ENCODE peak calls at places on chromosomes 3 and 15, in four cellular contexts. U is lung, F is brain microvascular endothelial cell, W is natural killer cell. V is an unnamed sample.

GRCh38 chr3:171327441-171328174 is 132.6 kb downstream of the TNIK start:
- DNase-seq in F (no peak), U (no peak), W (no peak), V (no peak)

GRCh38 chr3:195466251-195466650 is 23.4 kb upstream of the ACAP2 start:
- DNase-seq in W (no peak), U (no peak), F (peak), V (no peak)

GRCh38 chr3:57729339-57730039 is 26.6 kb upstream of the SLMAP start:
- DNase-seq in F (no peak), W (no peak), U (no peak), V (peak)

GRCh38 chr15:78211189-78211921 is 23.0 kb downstream of the ACSBG1 start:
- DNase-seq in U (no peak), F (no peak), W (no peak), V (no peak)

GRCh38 chr3:15948403-15948802 is 150.6 kb upstream of the ANKRD28 start:
- DNase-seq in W (no peak), F (no peak), U (no peak), V (no peak)

GRCh38 chr15:100918690-100919480 is at the start of gene LRRK1:
- DNase-seq in F (peak), W (no peak), U (no peak), V (no peak)

GRCh38 chr15:71806452-71806931 is 3.9 kb upstream of the NR2E3 start:
- DNase-seq in F (peak), W (no peak), U (no peak), V (no peak)

GRCh38 chr3:59392116-59392515 is 342.3 kb upstream of the CFAP20DC start:
- DNase-seq in U (no peak), F (no peak), W (no peak), V (no peak)

GRCh38 chr15:91469627-91470567 is 369.8 kb downstream of the SV2B start:
- DNase-seq in U (no peak), W (peak), F (no peak), V (no peak)

GRCh38 chr3:83048556-83048955 is 1287.1 kb upstream of the GBE1 start:
- DNase-seq in F (no peak), W (no peak), U (no peak), V (no peak)

GRCh38 chr3:73727117-73727802 is 102.5 kb upstream of the PDZRN3 start:
- DNase-seq in W (no peak), F (peak), U (no peak), V (no peak)

GRCh38 chr15:99485992-99486370 is 79.8 kb upstream of the MEF2A start:
- DNase-seq in U (no peak), W (no peak), F (no peak), V (no peak)

GRCh38 chr3:168025076-168025475 is 70.6 kb downstream of the GOLIM4 start:
- DNase-seq in F (no peak), U (no peak), W (no peak), V (no peak)

GRCh38 chr3:183116051-183116614 is 16.8 kb upstream of the MCCC1 start:
- DNase-seq in U (peak), F (no peak), W (no peak), V (no peak)

GRCh38 chr3:175057406-175057805 is 198.3 kb downstream of the NAALADL2 start:
- DNase-seq in W (no peak), F (no peak), U (no peak), V (no peak)

GRCh38 chr3:177781686-177782161 is 584.4 kb upstream of the TBL1XR1 start:
- DNase-seq in U (no peak), F (peak), W (no peak), V (no peak)

GRCh38 chr3:141331370-141332318 is 36.7 kb upstream of the ZBTB38 start:
- DNase-seq in W (no peak), F (peak), U (peak), V (no peak)

GRCh38 chr15:39657714-39658113 is 76.8 kb downstream of the THBS1 start:
- DNase-seq in U (no peak), F (peak), W (no peak), V (no peak)

GRCh38 chr3:15271785-15272381 is 60.5 kb downstream of the SH3BP5 start:
- DNase-seq in U (peak), F (no peak), W (peak), V (peak)

GRCh38 chr3:42655331-42655888 is 1.9 kb downstream of the ZBTB47 start:
- DNase-seq in W (no peak), U (no peak), F (no peak), V (no peak)

GRCh38 chr3:46469680-46470357 is 5.1 kb upstream of the LTF start:
- DNase-seq in F (no peak), W (no peak), U (no peak), V (no peak)

GRCh38 chr3:21390136-21390535 is 360.9 kb downstream of the ZNF385D start:
- DNase-seq in F (peak), U (no peak), W (no peak), V (no peak)

GRCh38 chr3:195591220-195591619 is 7.5 kb upstream of the APOD start:
- DNase-seq in U (no peak), F (no peak), W (no peak), V (no peak)

GRCh38 chr15:66601521-66601920 is 35.7 kb upstream of the LCTL start:
- DNase-seq in F (no peak), U (no peak), W (no peak), V (no peak)

GRCh38 chr3:30495172-30496124 is 111.0 kb upstream of the TGFBR2 start:
- DNase-seq in W (no peak), F (no peak), U (no peak), V (no peak)

GRCh38 chr3:125037498-125038150 is 18.2 kb downstream of the HEG1 start:
- DNase-seq in F (no peak), U (no peak), W (no peak), V (no peak)

GRCh38 chr3:184321666-184322065 is 7.3 kb downstream of the EIF4G1 start:
- DNase-seq in F (no peak), U (no peak), W (no peak), V (no peak)

GRCh38 chr3:197791120-197792018 is at the start of gene LRCH3:
- DNase-seq in W (peak), F (peak), U (peak), V (peak)

GRCh38 chr3:38524141-38524739 is 28.1 kb downstream of the EXOG start:
- DNase-seq in W (no peak), F (peak), U (no peak), V (no peak)

GRCh38 chr15:92077353-92078080 is 224.0 kb downstream of the SLCO3A1 start:
- DNase-seq in W (peak), U (peak), F (peak), V (peak)

GRCh38 chr3:139601191-139601961 is 61.8 kb upstream of the RBP1 start:
- DNase-seq in W (no peak), F (no peak), U (no peak), V (no peak)

GRCh38 chr3:4060608-4061007 is 242.6 kb upstream of the SETMAR start:
- DNase-seq in W (no peak), U (no peak), F (no peak), V (no peak)

GRCh38 chr3:56197259-56197965 is 270.9 kb downstream of the ERC2 start:
- DNase-seq in W (no peak), F (no peak), U (no peak), V (no peak)

GRCh38 chr15:89132611-89133242 is 44.5 kb downstream of the ABHD2 start:
- DNase-seq in U (no peak), F (no peak), W (peak), V (peak)

GRCh38 chr15:70044168-70044567 is 53.5 kb downstream of the TLE3 start:
- DNase-seq in F (no peak), U (no peak), W (no peak), V (peak)

GRCh38 chr3:129627350-129628168 is 21.1 kb upstream of the PLXND1 start:
- DNase-seq in W (peak), U (peak), F (peak), V (peak)

GRCh38 chr3:139520028-139520737 is 19.4 kb downstream of the RBP1 start:
- DNase-seq in F (peak), W (no peak), U (no peak), V (no peak)

DNA sequence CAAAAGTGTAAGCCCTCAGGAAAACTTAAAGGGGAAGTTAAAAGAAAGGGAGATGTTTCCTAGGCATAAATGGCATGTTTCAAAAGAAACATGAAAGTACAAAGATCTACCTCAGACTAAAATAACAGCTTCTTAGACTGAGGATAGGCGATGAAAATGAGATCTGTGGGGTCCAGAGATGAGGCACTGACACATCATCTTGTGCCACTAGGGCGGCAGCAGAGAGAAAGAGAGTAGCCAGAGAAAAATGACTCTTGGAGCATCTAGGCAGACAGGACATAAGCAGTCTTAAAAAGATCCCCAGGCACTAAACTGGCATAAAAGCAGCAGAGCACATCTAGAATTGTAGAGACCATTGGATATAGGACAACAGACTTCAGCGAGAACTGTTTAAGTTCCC is 42.5 kb upstream of the RFX7 start:
- DNase-seq in W (no peak), U (no peak), F (no peak), V (no peak)
- TF ChIP-seq CTCF in W (no peak), U (no peak), F (peak), V (peak)

DNA sequence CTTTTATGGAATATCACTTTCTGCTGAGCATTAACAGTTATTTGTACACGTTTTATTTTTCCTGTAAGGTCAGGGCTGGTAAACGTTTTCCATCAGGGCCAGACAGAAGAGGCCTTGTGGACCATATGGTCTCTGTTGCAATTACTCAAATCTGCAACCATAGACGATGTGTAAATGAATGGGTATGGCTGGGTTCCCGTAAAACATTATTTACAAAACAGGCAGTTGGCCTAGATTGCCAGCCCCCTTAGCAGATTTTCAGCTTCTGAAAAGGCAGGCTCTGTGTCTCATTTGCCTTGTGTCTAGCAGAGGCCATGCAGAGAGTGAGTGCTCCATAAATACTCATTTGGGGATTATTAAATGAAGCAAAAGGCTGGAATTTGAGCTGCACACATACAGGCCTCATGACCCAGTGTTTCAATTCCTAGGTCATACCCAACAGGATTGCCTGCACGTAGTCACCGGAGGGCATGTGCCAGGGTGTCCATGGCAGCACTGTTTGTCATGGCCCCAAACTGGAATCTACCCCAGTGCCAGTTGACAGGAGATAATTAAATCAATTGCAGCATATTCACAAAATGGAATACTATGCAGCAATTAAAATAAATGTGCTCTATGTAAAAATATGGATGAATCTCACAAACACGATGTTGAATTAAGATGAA is 51.3 kb downstream of the GPD1L start:
- DNase-seq in U (no peak), W (no peak), F (no peak), V (no peak)
- TF ChIP-seq CTCF in U (no peak), W (no peak), F (no peak), V (no peak)

DNA sequence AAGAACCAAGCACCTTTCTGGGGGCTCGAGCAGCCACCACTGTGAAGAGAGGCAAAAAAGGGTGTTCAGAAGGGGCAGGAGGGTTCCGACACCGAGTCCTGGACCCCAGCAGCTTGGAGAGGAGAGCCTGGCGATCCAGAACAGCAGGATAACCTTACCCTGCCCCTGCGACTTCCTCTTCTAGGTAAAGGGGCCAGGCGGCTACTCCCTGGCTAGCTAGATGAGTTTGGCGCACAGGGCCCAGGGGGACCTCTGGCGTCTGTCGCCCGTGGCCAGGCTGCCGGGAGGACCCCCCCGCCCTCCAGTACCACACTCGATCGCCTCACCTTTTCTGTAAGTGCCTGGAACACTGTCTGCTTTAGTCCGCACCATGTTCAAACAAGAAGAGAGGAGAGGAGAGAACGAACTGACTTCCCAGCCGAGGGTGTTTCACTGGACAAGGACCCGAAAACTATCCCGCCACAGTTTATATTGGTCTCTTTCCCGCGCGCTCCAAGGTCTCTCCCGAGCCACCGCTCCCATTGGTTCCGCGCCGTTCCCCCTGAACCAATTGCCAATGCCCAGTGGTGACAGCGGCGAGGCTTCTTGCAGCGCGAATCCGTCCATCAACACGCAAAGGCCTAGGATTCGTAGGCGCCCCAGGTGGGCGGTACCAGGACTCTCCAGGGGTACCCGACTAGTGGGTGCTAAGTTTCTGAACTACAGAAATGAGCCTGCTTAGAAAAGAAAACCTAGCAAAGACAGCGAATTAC is at the start of gene PCLAF:
- DNase-seq in F (peak), W (peak), U (peak), V (peak)
- TF ChIP-seq CTCF in F (no peak), W (no peak), U (no peak), V (no peak)

GRCh38 chr3:138289260-138289659 is 40.4 kb downstream of the NME9 start:
- DNase-seq in U (no peak), F (no peak), W (no peak), V (no peak)

GRCh38 chr3:138284079-138284478 is 45.6 kb downstream of the NME9 start:
- DNase-seq in W (no peak), F (no peak), U (no peak), V (no peak)

GRCh38 chr3:138281561-138281960 is 48.1 kb downstream of the NME9 start:
- DNase-seq in U (no peak), W (no peak), F (no peak), V (no peak)

GRCh38 chr3:138282836-138283235 is 46.8 kb downstream of the NME9 start:
- DNase-seq in F (no peak), W (no peak), U (no peak), V (no peak)

DNA sequence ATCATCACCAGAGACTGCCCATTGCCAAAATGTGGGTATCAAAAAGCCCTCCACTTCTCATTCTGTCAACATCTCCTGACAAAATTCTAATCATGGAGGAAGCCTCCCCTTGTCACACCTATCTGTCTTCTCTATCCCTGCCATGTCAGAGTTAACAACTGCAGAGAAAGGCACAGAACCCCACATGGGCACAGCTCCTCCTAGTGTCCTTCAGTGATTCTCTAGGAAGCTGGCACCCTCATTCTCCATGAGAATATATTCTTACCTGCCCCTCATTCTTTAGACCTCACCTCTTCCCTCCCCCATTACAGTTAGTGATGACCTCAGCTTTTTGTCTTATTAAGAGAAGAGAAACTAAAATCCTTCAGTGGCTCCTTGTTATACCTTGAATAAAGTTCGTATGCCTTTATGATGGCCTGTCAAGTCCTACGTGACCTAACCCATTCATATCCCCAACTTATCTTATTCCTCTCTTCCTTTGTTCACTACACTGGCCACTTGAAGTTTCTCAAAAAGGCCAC is 44.6 kb downstream of the NME9 start:
- DNase-seq in F (no peak), U (no peak), W (no peak), V (no peak)
- TF ChIP-seq CTCF in F (peak), U (no peak), W (no peak), V (no peak)

V was measured in CD14-positive monocyte.